ENCODE peak calls at places on chromosomes 5 and 9, in ten cellular contexts. U is lower lobe of right lung, M is mammary epithelial cell, K is uterus, J is IMR-90, C is fibroblast of lung, T is Peyer's patch, V is thyroid gland, Z is OCI-LY7, G is A549. H is an unnamed sample.

GRCh38 chr5:150599917-150600511 is 40.4 kb upstream of the SYNPO start:
- DNase-seq in G (peak), J (peak), Z (no peak), T (peak), U (peak), M (peak), K (peak), C (peak), V (peak), H (peak)

GRCh38 chr5:142494119-142494518 is 169.3 kb upstream of the SPRY4 start:
- DNase-seq in K (no peak), J (no peak), V (no peak), C (no peak), U (no peak), G (no peak), Z (no peak), T (no peak), M (no peak), H (no peak)

GRCh38 chr5:35067985-35068384 is 20.2 kb upstream of the AGXT2 start:
- DNase-seq in Z (no peak), G (no peak), T (no peak), U (no peak), J (peak), K (no peak), V (no peak), C (no peak), M (no peak), H (no peak)

GRCh38 chr5:94785111-94785510 is 166.6 kb downstream of the SLF1 start:
- DNase-seq in G (no peak), V (no peak), T (no peak), Z (peak), U (no peak), J (peak), C (peak), K (no peak), M (no peak), H (no peak)

GRCh38 chr9:96320749-96321280 is 18.8 kb upstream of the HSD17B3 start:
- DNase-seq in M (no peak), K (no peak), T (no peak), J (no peak), V (no peak), G (no peak), Z (peak), U (no peak), C (no peak), H (no peak)

GRCh38 chr5:136311999-136312398 is 53.3 kb downstream of the TRPC7 start:
- DNase-seq in U (no peak), J (no peak), K (no peak), G (no peak), T (no peak), M (no peak), V (no peak), Z (no peak), C (no peak), H (no peak)

GRCh38 chr9:76585487-76586459 is 126.8 kb downstream of the GCNT1 start:
- DNase-seq in K (no peak), U (no peak), M (no peak), Z (no peak), T (no peak), J (no peak), C (no peak), V (no peak), G (no peak), H (no peak)

GRCh38 chr5:127564002-127564769 is 46.7 kb downstream of the PRRC1 start:
- DNase-seq in V (peak), J (peak), Z (peak), G (peak), T (peak), C (peak), U (no peak), M (peak), K (no peak), H (peak)

GRCh38 chr9:130183133-130183762 is 11.0 kb downstream of the NCS1 start:
- DNase-seq in Z (no peak), V (peak), U (no peak), J (peak), T (no peak), G (peak), M (peak), K (peak), C (peak), H (no peak)

GRCh38 chr9:75086443-75087278 is 1.3 kb downstream of the NMRK1 start:
- DNase-seq in T (peak), M (no peak), C (peak), G (no peak), K (peak), U (peak), Z (no peak), V (peak), J (no peak), H (peak)

GRCh38 chr9:98263080-98263479 is 7.6 kb upstream of the TBC1D2 start:
- DNase-seq in U (no peak), C (no peak), T (no peak), V (no peak), J (no peak), G (no peak), K (no peak), M (no peak), Z (no peak), H (no peak)

GRCh38 chr5:54867310-54867944 is 118.0 kb downstream of the ESM1 start:
- DNase-seq in J (peak), V (no peak), U (no peak), Z (peak), K (no peak), G (peak), T (no peak), C (peak), M (peak), H (no peak)

GRCh38 chr9:2599896-2600295 is 21.7 kb upstream of the VLDLR start:
- DNase-seq in G (no peak), K (no peak), M (no peak), C (peak), U (no peak), J (peak), Z (no peak), V (no peak), T (no peak), H (no peak)

GRCh38 chr5:170110403-170111087 is 4.8 kb downstream of the FOXI1 start:
- DNase-seq in U (no peak), V (no peak), M (no peak), J (no peak), C (no peak), K (no peak), Z (no peak), G (no peak), T (no peak), H (no peak)

GRCh38 chr5:61176631-61177030 is 14.4 kb upstream of the SMIM15 start:
- DNase-seq in C (no peak), T (no peak), K (no peak), V (peak), U (no peak), G (no peak), J (no peak), Z (no peak), M (no peak), H (no peak)

GRCh38 chr9:133050142-133050541 is 11.6 kb upstream of the CEL start:
- DNase-seq in U (no peak), G (no peak), M (no peak), Z (no peak), T (no peak), V (no peak), K (no peak), J (peak), C (peak), H (no peak)

GRCh38 chr5:80736730-80737129 is 81.9 kb upstream of the DHFR start:
- DNase-seq in V (no peak), T (no peak), Z (no peak), G (peak), C (no peak), J (peak), K (no peak), U (no peak), M (peak), H (no peak)

GRCh38 chr5:95818181-95819147 is 4.1 kb downstream of the GLRX start:
- DNase-seq in V (no peak), J (no peak), U (peak), G (no peak), K (no peak), Z (peak), T (peak), M (no peak), C (no peak), H (peak)

GRCh38 chr9:36780186-36780585 is 207.5 kb downstream of the MELK start:
- DNase-seq in J (no peak), M (no peak), G (no peak), K (no peak), U (no peak), T (no peak), Z (no peak), C (no peak), V (no peak), H (no peak)

GRCh38 chr5:51156838-51157237 is 226.4 kb upstream of the ISL1 start:
- DNase-seq in Z (no peak), J (no peak), G (no peak), V (no peak), C (no peak), M (no peak), T (no peak), K (no peak), U (no peak), H (no peak)

GRCh38 chr5:143208781-143209510 is 194.5 kb downstream of the NR3C1 start:
- DNase-seq in J (peak), G (no peak), V (no peak), K (no peak), Z (peak), U (no peak), C (no peak), M (no peak), T (no peak), H (no peak)

GRCh38 chr5:172276214-172276613 is 7.3 kb downstream of the UBTD2 start:
- DNase-seq in V (no peak), Z (no peak), C (peak), U (no peak), G (no peak), M (peak), T (no peak), K (no peak), J (peak), H (no peak)

GRCh38 chr5:131206772-131207171 is 36.0 kb downstream of the LYRM7 start:
- DNase-seq in Z (no peak), T (no peak), K (no peak), V (no peak), U (no peak), C (no peak), M (no peak), G (no peak), J (no peak), H (no peak)

GRCh38 chr5:168404366-168404765 is 81.9 kb upstream of the RARS1 start:
- DNase-seq in T (no peak), G (no peak), Z (no peak), V (no peak), K (no peak), U (no peak), M (peak), J (peak), C (peak), H (no peak)

GRCh38 chr5:7908317-7908716 is 39.4 kb downstream of the MTRR start:
- DNase-seq in J (no peak), M (no peak), G (no peak), T (no peak), Z (no peak), C (no peak), V (no peak), K (no peak), U (no peak), H (no peak)

GRCh38 chr5:170450041-170450660 is 53.7 kb upstream of the KCNIP1 start:
- DNase-seq in G (no peak), M (no peak), Z (no peak), K (no peak), V (no peak), J (no peak), C (no peak), U (no peak), T (no peak), H (no peak)

GRCh38 chr5:179812135-179812825 is 5.6 kb upstream of the MGAT4B start:
- DNase-seq in U (peak), G (no peak), V (no peak), J (no peak), Z (no peak), T (no peak), M (no peak), K (no peak), C (no peak), H (no peak)

GRCh38 chr9:106560540-106560939 is 302.4 kb upstream of the ZNF462 start:
- DNase-seq in Z (peak), G (no peak), J (no peak), T (no peak), K (no peak), U (no peak), M (no peak), C (no peak), V (no peak), H (no peak)

GRCh38 chr5:64166201-64166959 is 737 bp downstream of the RNF180 start:
- DNase-seq in U (no peak), K (no peak), V (peak), J (no peak), T (peak), Z (no peak), G (peak), M (no peak), C (no peak), H (no peak)

GRCh38 chr9:98255064-98255577 is 328 bp downstream of the TBC1D2 start:
- DNase-seq in C (peak), V (no peak), K (no peak), J (peak), T (no peak), Z (no peak), U (peak), M (no peak), G (no peak), H (peak)

GRCh38 chr9:127828262-127829031 is 25.8 kb downstream of the FPGS start:
- DNase-seq in U (peak), V (peak), M (no peak), J (peak), C (peak), Z (no peak), K (peak), T (peak), G (peak), H (peak)

GRCh38 chr9:14687042-14687719 is 6.1 kb downstream of the ZDHHC21 start:
- DNase-seq in V (no peak), K (no peak), M (peak), T (no peak), G (no peak), Z (no peak), C (peak), J (peak), U (no peak), H (no peak)

GRCh38 chr5:68046445-68046844 is 169.1 kb upstream of the PIK3R1 start:
- DNase-seq in J (peak), G (peak), U (no peak), V (no peak), K (no peak), M (peak), Z (no peak), C (peak), T (no peak), H (no peak)

GRCh38 chr5:39532511-39532910 is 107.7 kb upstream of the DAB2 start:
- DNase-seq in M (no peak), V (no peak), Z (no peak), K (no peak), G (no peak), T (no peak), J (no peak), U (no peak), C (no peak), H (no peak)

GRCh38 chr9:95132406-95133350 is 184.8 kb downstream of the FANCC start:
- DNase-seq in T (no peak), Z (no peak), C (no peak), M (no peak), K (no peak), V (no peak), G (no peak), U (no peak), J (no peak), H (no peak)

GRCh38 chr5:54719384-54720306 is 202.1 kb downstream of the SNX18 start:
- DNase-seq in K (no peak), T (no peak), U (no peak), M (peak), C (peak), J (peak), G (no peak), Z (no peak), V (peak), H (peak)

GRCh38 chr5:147369742-147370374 is 135.0 kb downstream of the STK32A start:
- DNase-seq in G (peak), K (no peak), V (no peak), M (no peak), C (peak), Z (no peak), T (no peak), J (peak), U (no peak), H (no peak)

GRCh38 chr5:105868038-105868775 is 1802.5 kb downstream of the EFNA5 start:
- DNase-seq in J (no peak), U (no peak), T (no peak), Z (no peak), G (no peak), K (no peak), M (no peak), V (no peak), C (peak), H (no peak)

GRCh38 chr5:16819522-16820167 is 116.4 kb downstream of the MYO10 start:
- DNase-seq in G (no peak), T (no peak), J (peak), U (no peak), K (no peak), Z (no peak), M (peak), C (peak), V (no peak), H (no peak)

GRCh38 chr5:111453290-111453689 is 59.0 kb downstream of the STARD4 start:
- DNase-seq in J (peak), U (no peak), Z (no peak), G (no peak), V (no peak), T (no peak), M (peak), K (no peak), C (no peak), H (no peak)

GRCh38 chr5:111453747-111454146 is 58.6 kb downstream of the STARD4 start:
- DNase-seq in V (no peak), K (no peak), Z (no peak), M (peak), G (no peak), C (peak), T (no peak), J (peak), U (no peak), H (no peak)

GRCh38 chr5:111454198-111454606 is 58.1 kb downstream of the STARD4 start:
- DNase-seq in J (peak), V (no peak), M (peak), U (no peak), Z (no peak), T (no peak), G (no peak), K (no peak), C (peak), H (no peak)
- H3K27ac ChIP-seq in J (no peak), V (no peak), M (peak), U (no peak), Z (no peak), T (no peak), G (no peak), K (no peak), C (no peak), H (no peak)

GRCh38 chr9:129125478-129125877 is 14.3 kb downstream of the PTPA start:
- DNase-seq in K (no peak), J (peak), U (no peak), G (no peak), T (no peak), V (no peak), C (peak), Z (no peak), M (peak), H (no peak)
- H3K27ac ChIP-seq in K (no peak), J (no peak), U (no peak), G (peak), T (no peak), V (no peak), C (no peak), Z (no peak), M (no peak), H (no peak)

DNA sequence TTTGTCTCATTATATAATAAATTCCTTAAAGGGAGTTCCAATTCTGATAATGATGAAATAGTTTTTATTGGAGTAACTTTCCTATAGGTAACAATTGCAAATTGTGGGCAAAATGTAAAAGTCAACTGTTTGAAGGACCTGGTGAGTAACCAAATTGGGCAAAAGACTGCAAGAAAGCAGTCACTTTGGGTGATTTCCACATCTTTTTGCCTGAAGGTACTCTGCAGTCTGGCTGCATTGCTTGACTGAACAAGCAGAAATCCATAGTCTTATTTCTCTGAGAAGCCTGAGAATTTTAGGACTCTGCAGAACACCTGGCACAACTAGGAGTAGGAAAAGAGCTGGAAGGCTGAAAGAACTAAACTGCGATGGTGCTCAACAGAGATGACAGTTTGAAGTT is 114.9 kb downstream of the HOMER1 start:
- DNase-seq in U (no peak), V (no peak), M (peak), Z (no peak), K (no peak), G (no peak), C (no peak), T (no peak), J (no peak), H (no peak)
- H3K27ac ChIP-seq in U (no peak), V (no peak), M (no peak), Z (no peak), K (no peak), G (no peak), C (no peak), T (no peak), J (no peak), H (no peak)

GRCh38 chr9:91078041-91078441 is 276.4 kb downstream of the SYK start:
- DNase-seq in U (no peak), C (no peak), J (no peak), M (no peak), T (no peak), K (no peak), Z (no peak), G (no peak), V (peak), H (no peak)
- H3K27ac ChIP-seq in U (peak), C (no peak), J (no peak), M (no peak), T (no peak), K (peak), Z (no peak), G (no peak), V (peak), H (no peak)

GRCh38 chr5:132679166-132679565 is 5.4 kb downstream of the IL4 start:
- DNase-seq in T (no peak), U (no peak), Z (no peak), J (no peak), G (no peak), C (no peak), M (no peak), V (no peak), K (no peak), H (no peak)

GRCh38 chr5:132675936-132676689 is 2.3 kb downstream of the IL4 start:
- DNase-seq in U (no peak), K (no peak), M (no peak), G (no peak), J (no peak), T (no peak), C (no peak), Z (no peak), V (no peak), H (no peak)

GRCh38 chr5:132678735-132679134 is 4.9 kb downstream of the IL4 start:
- DNase-seq in J (no peak), V (no peak), G (no peak), U (no peak), Z (no peak), C (no peak), M (no peak), T (no peak), K (no peak), H (no peak)

GRCh38 chr5:132677682-132678400 is 4.1 kb downstream of the IL4 start:
- DNase-seq in U (no peak), M (no peak), C (no peak), G (no peak), Z (no peak), T (no peak), J (no peak), V (no peak), K (no peak), H (no peak)

GRCh38 chr5:132677191-132677590 is 3.4 kb downstream of the IL4 start:
- DNase-seq in K (peak), C (peak), T (peak), M (peak), J (peak), U (peak), Z (no peak), G (peak), V (peak), H (peak)
- H3K27ac ChIP-seq in K (no peak), C (peak), T (no peak), M (no peak), J (no peak), U (peak), Z (no peak), G (peak), V (no peak), H (peak)

GRCh38 chr9:71793386-71794105 is 25.2 kb upstream of the CEMIP2 start:
- DNase-seq in M (no peak), U (no peak), C (no peak), Z (no peak), J (peak), T (no peak), V (peak), G (no peak), K (no peak), H (no peak)

GRCh38 chr9:71791875-71792274 is 23.6 kb upstream of the CEMIP2 start:
- DNase-seq in M (no peak), V (no peak), G (no peak), K (no peak), J (peak), U (no peak), Z (no peak), C (no peak), T (no peak), H (no peak)

GRCh38 chr9:71795097-71795807 is 26.9 kb upstream of the CEMIP2 start:
- DNase-seq in G (no peak), Z (peak), C (no peak), V (no peak), J (no peak), U (no peak), T (no peak), K (no peak), M (no peak), H (no peak)

GRCh38 chr9:71797266-71797665 is 29.0 kb upstream of the CEMIP2 start:
- DNase-seq in M (no peak), V (no peak), G (no peak), Z (no peak), K (no peak), T (no peak), C (no peak), J (no peak), U (no peak), H (no peak)

GRCh38 chr9:71796368-71796767 is 28.1 kb upstream of the CEMIP2 start:
- DNase-seq in G (no peak), J (no peak), V (no peak), Z (peak), U (no peak), M (no peak), C (no peak), T (no peak), K (no peak), H (no peak)
- H3K27ac ChIP-seq in G (peak), J (no peak), V (no peak), Z (peak), U (no peak), M (no peak), C (no peak), T (peak), K (no peak), H (no peak)